ENCODE peak calls at places on chromosomes 5 and 9, in five cellular contexts. L, E, Q, S and I are unnamed samples.

GRCh38 chr9:30718483-30718882 is 1666.0 kb upstream of the ACO1 start:
- DNase-seq in L (no peak), E (no peak), Q (no peak), S (no peak), I (no peak)

GRCh38 chr9:121075251-121076036 is 689 bp downstream of the CNTRL start:
- DNase-seq in L (no peak), E (no peak), Q (no peak), S (peak), I (peak)

GRCh38 chr5:16160706-16161105 is 18.9 kb downstream of the MARCHF11 start:
- DNase-seq in L (peak), E (no peak), Q (peak), S (peak), I (peak)

GRCh38 chr5:147805030-147805454 is 22.5 kb upstream of the JAKMIP2 start:
- DNase-seq in L (no peak), E (no peak), Q (no peak), S (peak), I (no peak)

GRCh38 chr5:107670028-107670926 is 460 bp downstream of the EFNA5 start:
- DNase-seq in L (peak), E (peak), Q (peak), S (no peak), I (no peak)

GRCh38 chr5:148884339-148885020 is 58.1 kb downstream of the ADRB2 start:
- DNase-seq in L (no peak), E (no peak), Q (no peak), S (no peak), I (no peak)

GRCh38 chr5:44388504-44389409 is 463 bp downstream of the FGF10 start:
- DNase-seq in L (no peak), E (peak), Q (no peak), S (no peak), I (no peak)

GRCh38 chr9:17578911-17579793 is at the start of gene SH3GL2:
- DNase-seq in L (peak), E (peak), Q (peak), S (no peak), I (peak)

GRCh38 chr9:19239955-19240354 is 9.5 kb downstream of the DENND4C start:
- DNase-seq in L (no peak), E (no peak), Q (no peak), S (peak), I (no peak)

GRCh38 chr5:137695651-137696428 is 40.0 kb downstream of the KLHL3 start:
- DNase-seq in L (peak), E (no peak), Q (no peak), S (peak), I (no peak)